ENCODE peak calls at places on chromosomes 3 and 15, in six cellular contexts. X is H1, R is PC-3, Z is mesothelial cell of epicardium, E is small intestine, K is NCI-H1092 treated with DMSO at 0.1 percent for 48 hours. J is an unnamed sample.

GRCh38 chr15:39833515-39833981 is 50.9 kb upstream of the FSIP1 start:
- DNase-seq in X (no peak), R (peak), Z (no peak), E (no peak), K (peak), J (no peak)

GRCh38 chr15:68053701-68053996 is 466 bp upstream of the PIAS1 start:
- DNase-seq in X (no peak), R (no peak), Z (no peak), E (peak), K (no peak), J (no peak)

GRCh38 chr3:73365756-73366397 is 258.9 kb downstream of the PDZRN3 start:
- DNase-seq in X (no peak), R (no peak), Z (no peak), E (no peak), K (no peak), J (peak)

GRCh38 chr3:45677841-45678240 is 11.4 kb upstream of the SACM1L start:
- DNase-seq in X (no peak), R (no peak), Z (no peak), E (no peak), K (no peak), J (no peak)

GRCh38 chr3:168514252-168514651 is 418.5 kb upstream of the GOLIM4 start:
- DNase-seq in X (no peak), R (no peak), Z (no peak), E (no peak), K (no peak), J (no peak)

GRCh38 chr3:192246847-192247520 is 480.4 kb downstream of the FGF12 start:
- DNase-seq in X (no peak), R (no peak), Z (no peak), E (no peak), K (no peak), J (no peak)

GRCh38 chr15:87201986-87202385 is 1054.6 kb downstream of the NTRK3 start:
- DNase-seq in X (no peak), R (no peak), Z (no peak), E (no peak), K (no peak), J (no peak)

GRCh38 chr3:98540346-98540745 is 8.6 kb downstream of the GPR15 start:
- DNase-seq in X (no peak), R (no peak), Z (no peak), E (peak), K (no peak), J (no peak)